ENCODE peak calls at places on chromosomes 7 and 10, in eight cellular contexts. R is HL-60, C is vagina, A is sigmoid colon, L is HCT116, H is stomach, O is SK-N-SH, E is suprapubic skin. I is an unnamed sample.

GRCh38 chr7:98557538-98558031 is 59.5 kb upstream of the NPTX2 start:
- DNase-seq in E (no peak), R (no peak), O (peak), H (no peak), C (no peak), A (no peak), L (no peak), I (no peak)

GRCh38 chr10:131198843-131199242 is 112.7 kb downstream of the TCERG1L start:
- DNase-seq in C (no peak), L (no peak), H (peak), A (no peak), R (no peak), O (no peak), E (peak), I (no peak)

GRCh38 chr10:15168296-15168780 is at the start of gene NMT2:
- DNase-seq in L (peak), C (no peak), O (no peak), H (no peak), R (peak), A (no peak), E (peak), I (no peak)

GRCh38 chr10:12717981-12718707 is 283.4 kb downstream of the CCDC3 start:
- DNase-seq in H (no peak), R (no peak), L (no peak), A (no peak), E (no peak), C (no peak), O (no peak), I (no peak)

GRCh38 chr10:78362406-78363022 is 328.9 kb downstream of the RPS24 start:
- DNase-seq in E (no peak), L (no peak), R (peak), C (no peak), O (no peak), A (no peak), H (no peak), I (no peak)

GRCh38 chr7:100827330-100828226 is at the start of gene EPHB4:
- DNase-seq in A (peak), H (peak), R (peak), L (peak), C (no peak), E (peak), O (peak), I (peak)

GRCh38 chr7:135682191-135682590 is 19.9 kb downstream of the STMP1 start:
- DNase-seq in O (no peak), R (no peak), H (no peak), E (no peak), C (no peak), L (no peak), A (no peak), I (no peak)

GRCh38 chr10:119806334-119807130 is 66.1 kb downstream of the MCMBP start:
- DNase-seq in C (no peak), E (no peak), O (no peak), A (no peak), L (no peak), R (no peak), H (no peak), I (no peak)

GRCh38 chr7:1897861-1898627 is 228.0 kb downstream of the ELFN1 start:
- DNase-seq in A (no peak), H (no peak), R (no peak), L (no peak), C (no peak), O (no peak), E (no peak), I (no peak)

GRCh38 chr7:88244287-88244686 is 24.4 kb upstream of the SRI start:
- DNase-seq in A (no peak), E (no peak), C (no peak), L (no peak), H (no peak), R (no peak), O (no peak), I (no peak)

GRCh38 chr7:44971188-44971907 is 7.5 kb downstream of the MYO1G start:
- DNase-seq in A (peak), C (no peak), H (no peak), E (no peak), O (peak), L (no peak), R (no peak), I (no peak)

GRCh38 chr10:22710139-22710745 is 4.1 kb downstream of the PIP4K2A start:
- DNase-seq in E (no peak), C (no peak), O (no peak), R (no peak), H (no peak), A (no peak), L (no peak), I (no peak)

GRCh38 chr7:95549818-95550529 is 46.3 kb downstream of the PDK4 start:
- DNase-seq in C (no peak), R (no peak), A (peak), L (peak), H (peak), O (no peak), E (peak), I (peak)

GRCh38 chr10:22833781-22834180 is 94.1 kb upstream of the ARMC3 start:
- DNase-seq in C (no peak), H (no peak), E (no peak), L (no peak), R (no peak), O (no peak), A (no peak), I (no peak)

GRCh38 chr7:362416-363096 is 72.6 kb downstream of the FOXL3 start:
- DNase-seq in L (no peak), H (no peak), E (no peak), A (peak), C (no peak), R (peak), O (no peak), I (peak)

GRCh38 chr7:138625849-138626230 is 75.3 kb downstream of the SVOPL start:
- DNase-seq in R (no peak), L (no peak), C (no peak), A (no peak), O (no peak), E (no peak), H (no peak), I (no peak)

GRCh38 chr7:155188821-155189599 is 108.7 kb upstream of the INSIG1 start:
- DNase-seq in R (no peak), C (no peak), H (no peak), E (no peak), A (peak), L (no peak), O (no peak), I (no peak)

GRCh38 chr10:125102821-125103220 is 57.5 kb downstream of the CTBP2 start:
- DNase-seq in R (no peak), H (peak), A (peak), C (no peak), O (no peak), E (peak), L (no peak), I (peak)

GRCh38 chr7:431041-431440 is 88.6 kb downstream of the PDGFA start:
- DNase-seq in E (no peak), O (no peak), H (no peak), R (no peak), A (no peak), L (no peak), C (no peak), I (no peak)

GRCh38 chr7:12518920-12519681 is 51.4 kb upstream of the SCIN start:
- DNase-seq in H (no peak), R (no peak), L (no peak), E (no peak), O (peak), A (no peak), C (no peak), I (no peak)

GRCh38 chr10:132523561-132524442 is 13.8 kb upstream of the INPP5A start:
- DNase-seq in L (no peak), E (peak), A (peak), O (peak), C (no peak), R (no peak), H (no peak), I (peak)

GRCh38 chr10:101018600-101019439 is 12.1 kb downstream of the PDZD7 start:
- DNase-seq in E (peak), O (peak), A (no peak), R (peak), H (peak), C (no peak), L (peak), I (peak)
- H3K4me3 ChIP-seq in E (no peak), O (no peak), A (no peak), R (peak), H (no peak), C (no peak), L (peak), I (no peak)

GRCh38 chr7:23531794-23532489 is at the start of gene TRA2A:
- DNase-seq in L (peak), E (peak), O (peak), H (peak), R (peak), A (peak), C (no peak), I (peak)

GRCh38 chr7:23533160-23533559 is 1.4 kb upstream of the TRA2A start:
- DNase-seq in E (no peak), A (no peak), H (no peak), L (no peak), R (no peak), O (no peak), C (no peak), I (no peak)

GRCh38 chr7:23530901-23531793 is 634 bp downstream of the TRA2A start:
- DNase-seq in E (peak), C (no peak), R (peak), L (no peak), H (peak), A (peak), O (peak), I (peak)

GRCh38 chr7:23529262-23529859 is 2.4 kb downstream of the TRA2A start:
- DNase-seq in O (no peak), A (no peak), C (no peak), H (no peak), R (no peak), E (no peak), L (no peak), I (no peak)

DNA sequence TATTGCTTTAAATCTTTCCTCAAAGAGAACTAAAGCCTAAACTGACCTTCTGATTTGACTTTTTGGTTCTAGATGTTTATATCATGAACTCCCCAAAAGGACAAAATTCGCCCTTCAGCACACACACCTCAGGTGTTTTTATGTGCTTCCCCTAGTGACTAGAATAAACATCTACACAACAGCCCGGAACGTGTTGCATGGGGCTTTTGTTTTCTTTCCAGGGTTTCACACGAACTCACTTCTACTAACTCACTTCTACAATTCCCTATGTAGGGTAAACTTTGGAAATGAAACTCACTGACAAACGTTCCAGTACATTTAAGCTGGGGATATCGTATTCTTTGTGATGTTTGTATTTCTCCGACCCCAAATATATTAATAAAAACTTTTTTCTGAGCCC is 1.4 kb downstream of the TRA2A start:
- DNase-seq in R (peak), O (peak), H (no peak), E (no peak), C (no peak), A (no peak), L (no peak), I (no peak)
- TF ChIP-seq POLR2AphosphoS5 in R (no peak), O (no peak), H (no peak), E (no peak), C (no peak), A (no peak), L (no peak), I (no peak)

GRCh38 chr7:24756989-24757798 is at the start of gene GSDME:
- DNase-seq in E (no peak), A (peak), O (peak), R (no peak), H (peak), C (no peak), L (no peak), I (peak)

GRCh38 chr7:24756545-24756988 is 697 bp downstream of the GSDME start:
- DNase-seq in R (no peak), H (no peak), A (no peak), L (no peak), E (no peak), O (no peak), C (no peak), I (no peak)

GRCh38 chr7:24757799-24758275 is 573 bp upstream of the GSDME start:
- DNase-seq in C (no peak), E (no peak), R (no peak), A (no peak), H (no peak), L (no peak), O (peak), I (no peak)

GRCh38 chr7:24755096-24755495 is 2.2 kb downstream of the GSDME start:
- DNase-seq in C (no peak), H (no peak), E (no peak), A (no peak), L (no peak), O (no peak), R (no peak), I (no peak)

GRCh38 chr7:24755541-24756416 is 1.5 kb downstream of the GSDME start:
- DNase-seq in R (peak), C (no peak), L (no peak), E (no peak), H (no peak), A (no peak), O (no peak), I (no peak)
- H3K4me3 ChIP-seq in R (no peak), C (peak), L (no peak), E (no peak), H (peak), A (peak), O (peak), I (no peak)

DNA sequence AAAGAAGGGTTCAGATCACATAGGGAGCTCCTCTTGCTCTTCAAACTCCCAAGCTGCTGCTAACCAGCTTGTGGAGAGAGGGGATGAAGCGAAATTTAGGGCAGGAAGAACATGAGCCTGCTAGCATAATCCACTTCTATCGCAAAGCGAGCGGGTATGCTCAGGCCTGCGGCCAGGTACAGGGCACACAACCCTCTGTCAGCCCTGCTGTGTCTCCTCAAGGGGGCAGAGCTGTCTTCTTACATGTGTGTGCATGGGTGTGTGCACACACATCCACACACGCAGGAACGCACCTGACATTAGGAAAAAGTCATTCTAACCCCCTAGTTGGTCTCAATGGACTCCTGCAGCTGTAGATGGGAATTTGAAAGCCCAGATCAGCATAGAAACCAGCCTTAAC is 80.2 kb downstream of the PPP1R3C start:
- DNase-seq in O (no peak), A (no peak), L (peak), R (no peak), E (no peak), C (no peak), H (peak), I (no peak)
- TF ChIP-seq POLR2AphosphoS5 in O (no peak), A (no peak), L (no peak), R (no peak), E (no peak), C (no peak), H (no peak), I (no peak)

GRCh38 chr7:130490888-130491771 is 755 bp upstream of the MEST start:
- DNase-seq in C (no peak), L (no peak), H (peak), R (no peak), O (peak), E (no peak), A (peak), I (peak)
- H3K4me3 ChIP-seq in C (peak), L (no peak), H (peak), R (no peak), O (peak), E (peak), A (peak), I (no peak)

DNA sequence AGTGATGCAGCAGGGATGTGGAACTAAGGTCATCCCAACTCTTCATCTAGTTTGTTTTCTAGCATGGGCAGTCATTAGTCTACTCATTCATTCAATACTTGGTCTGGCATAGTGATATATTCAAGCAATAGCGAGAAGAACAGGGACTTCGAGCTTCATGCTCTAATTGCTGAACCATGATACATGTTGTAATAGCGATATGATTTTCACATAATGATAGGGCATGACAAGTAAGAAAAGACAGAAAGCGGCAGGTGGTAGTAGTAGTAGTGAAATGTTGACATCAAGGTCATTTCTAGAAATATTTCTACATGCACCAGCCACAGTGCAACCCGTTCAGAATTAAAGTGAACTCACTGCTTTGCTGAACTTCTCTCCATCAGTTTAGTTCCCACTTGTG is 652.2 kb downstream of the PHTF2 start:
- DNase-seq in O (no peak), C (no peak), L (no peak), H (no peak), R (no peak), E (no peak), A (no peak), I (no peak)
- TF ChIP-seq POLR2AphosphoS5 in O (no peak), C (no peak), L (no peak), H (no peak), R (no peak), E (no peak), A (no peak), I (no peak)

GRCh38 chr7:157840913-157841756 is 504.3 kb downstream of the DNAJB6 start:
- DNase-seq in E (no peak), H (no peak), L (no peak), C (no peak), O (no peak), R (no peak), A (no peak), I (no peak)
- H3K4me3 ChIP-seq in E (no peak), H (no peak), L (no peak), C (no peak), O (no peak), R (no peak), A (no peak), I (no peak)

DNA sequence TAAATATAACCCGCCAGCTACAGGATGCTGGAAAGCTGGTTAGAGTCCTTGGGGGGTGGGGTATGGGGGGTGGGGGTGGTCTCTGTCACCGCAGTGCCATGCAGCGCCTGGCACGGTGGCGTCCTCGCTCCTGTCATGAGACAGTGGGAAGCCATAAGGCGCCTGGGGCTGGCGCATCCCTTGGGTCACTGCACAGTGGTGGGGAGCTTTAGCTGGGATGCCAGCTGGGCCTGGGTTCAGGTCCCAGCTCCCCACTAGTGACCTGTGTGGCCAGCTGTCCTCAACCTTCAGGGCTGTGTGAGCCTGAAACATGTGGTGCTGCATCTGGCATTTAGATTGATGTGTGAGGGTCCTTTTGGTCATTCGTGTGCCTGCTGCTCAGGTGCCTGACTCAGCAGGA is 93.9 kb downstream of the BMS1 start:
- DNase-seq in R (no peak), C (peak), L (no peak), O (no peak), E (no peak), A (no peak), H (no peak), I (no peak)
- TF ChIP-seq POLR2AphosphoS5 in R (no peak), C (no peak), L (no peak), O (no peak), E (no peak), A (no peak), H (no peak), I (no peak)

GRCh38 chr10:3825244-3825643 is 40.2 kb upstream of the KLF6 start:
- DNase-seq in R (no peak), C (no peak), A (no peak), H (no peak), E (no peak), L (no peak), O (no peak), I (peak)
- H3K4me3 ChIP-seq in R (no peak), C (no peak), A (no peak), H (no peak), E (no peak), L (no peak), O (no peak), I (no peak)